ENCODE peak calls at places on chromosome 4, in eight cellular contexts. W, M, C, E, V, Z, A and X are unnamed samples.

GRCh38 chr4:39814403-39815185 is 116.7 kb downstream of the UBE2K start:
- DNase-seq in W (no peak), Z (peak; percentile 42), M (no peak), C (no peak), E (peak; percentile 46), A (peak; percentile 33), V (peak; percentile 23), X (no peak)

GRCh38 chr4:182213024-182213423 is 30.2 kb upstream of the TENM3 start:
- DNase-seq in V (no peak), W (no peak), C (no peak), Z (no peak), M (no peak), A (no peak), E (peak; percentile 70), X (no peak)

GRCh38 chr4:4856071-4857000 is 3.1 kb upstream of the MSX1 start:
- DNase-seq in W (no peak), Z (no peak), E (no peak), M (no peak), A (no peak), V (peak; percentile 36), C (peak; percentile 56), X (no peak)

GRCh38 chr4:52015366-52015765 is 4.8 kb downstream of the LRRC66 start:
- DNase-seq in W (no peak), Z (peak; percentile 43), E (peak; percentile 21), C (no peak), A (no peak), V (no peak), M (no peak), X (no peak)

GRCh38 chr4:64385177-64385549 is 24.1 kb downstream of the TECRL start:
- DNase-seq in Z (peak; percentile 1), A (no peak), C (no peak), W (no peak), V (no peak), M (no peak), E (no peak), X (peak; percentile 34)

GRCh38 chr4:8156617-8157016 is 2.0 kb downstream of the ABLIM2 start:
- DNase-seq in C (peak; percentile 78), V (no peak), A (no peak), M (no peak), E (no peak), W (no peak), Z (no peak), X (no peak)

GRCh38 chr4:48449151-48449550 is 34.0 kb upstream of the SLC10A4 start:
- DNase-seq in C (no peak), V (no peak), E (no peak), A (no peak), M (no peak), W (no peak), Z (no peak), X (no peak)

GRCh38 chr4:149264093-149264733 is 551.4 kb downstream of the IQCM start:
- DNase-seq in Z (peak; percentile 80), E (peak; percentile 74), A (peak; percentile 26), V (peak; percentile 10), W (no peak), C (no peak), M (no peak), X (no peak)

GRCh38 chr4:183355405-183355804 is 33.2 kb upstream of the CLDN24 start:
- DNase-seq in M (no peak), C (no peak), E (peak; percentile 81), W (no peak), V (no peak), Z (no peak), A (no peak), X (no peak)

GRCh38 chr4:186068581-186069402 is at the start of gene TLR3:
- DNase-seq in V (no peak), C (no peak), W (no peak), E (peak; percentile 54), Z (peak; percentile 28), M (no peak), A (peak; percentile 41), X (no peak)

GRCh38 chr4:145643295-145643694 is 24.1 kb downstream of the MMAA start:
- DNase-seq in A (no peak), E (no peak), M (no peak), Z (no peak), C (no peak), W (no peak), V (no peak), X (no peak)

GRCh38 chr4:37825943-37826281 is 574 bp upstream of the PGM2 start:
- DNase-seq in M (no peak), E (no peak), Z (no peak), W (no peak), C (no peak), A (no peak), V (no peak), X (no peak)

GRCh38 chr4:146275370-146275769 is 61.0 kb downstream of the REELD1 start:
- DNase-seq in W (no peak), V (no peak), C (no peak), M (no peak), E (no peak), A (no peak), Z (no peak), X (no peak)

GRCh38 chr4:46946914-46947313 is 37.9 kb upstream of the COX7B2 start:
- DNase-seq in W (no peak), M (no peak), E (peak; percentile 24), Z (no peak), A (no peak), V (no peak), C (no peak), X (no peak)

GRCh38 chr4:7426525-7427171 is 8.1 kb downstream of the PSAPL1 start:
- DNase-seq in V (no peak), C (peak; percentile 66), M (no peak), Z (no peak), A (no peak), E (no peak), W (peak; percentile 59), X (peak; percentile 48)

GRCh38 chr4:42133006-42133405 is 19.4 kb downstream of the BEND4 start:
- DNase-seq in V (no peak), M (no peak), E (no peak), C (no peak), Z (no peak), A (no peak), W (no peak), X (no peak)

GRCh38 chr4:174524242-174524641 is 2.0 kb upstream of the HPGD start:
- DNase-seq in E (no peak), Z (no peak), W (no peak), V (no peak), C (no peak), M (no peak), A (no peak), X (no peak)

GRCh38 chr4:6939761-6940743 is 30.4 kb downstream of the TBC1D14 start:
- DNase-seq in W (no peak), E (no peak), A (no peak), Z (no peak), V (peak; percentile 64), C (no peak), M (no peak), X (no peak)

GRCh38 chr4:82433791-82434190 is 3.4 kb downstream of the ENOPH1 start:
- DNase-seq in A (no peak), Z (no peak), E (no peak), W (no peak), V (no peak), C (no peak), M (no peak), X (no peak)

GRCh38 chr4:8848507-8849265 is 23.0 kb downstream of the HMX1 start:
- DNase-seq in V (no peak), M (no peak), E (no peak), Z (no peak), A (no peak), W (no peak), C (peak; percentile 41), X (peak; percentile 63)

GRCh38 chr4:119627267-119628190 is 1.1 kb downstream of the PDE5A start:
- DNase-seq in V (peak; percentile 89), W (peak; percentile 87), A (peak; percentile 44), M (peak; percentile 47), Z (peak; percentile 61), E (peak; percentile 92), C (peak; percentile 91), X (peak; percentile 82)

GRCh38 chr4:122604146-122604545 is 16.7 kb downstream of the IL21 start:
- DNase-seq in V (no peak), A (no peak), M (no peak), Z (no peak), C (no peak), W (no peak), E (no peak), X (no peak)

GRCh38 chr4:89708903-89709361 is 128.0 kb downstream of the SNCA start:
- DNase-seq in A (peak; percentile 23), C (no peak), E (peak; percentile 42), V (no peak), W (no peak), M (no peak), Z (no peak), X (no peak)

GRCh38 chr4:134533068-134533467 is 331.5 kb upstream of the PABPC4L start:
- DNase-seq in C (no peak), E (no peak), A (no peak), Z (no peak), M (no peak), V (no peak), W (no peak), X (no peak)

GRCh38 chr4:105709081-105709450 is 482 bp downstream of the GSTCD start:
- DNase-seq in E (peak; percentile 17), Z (peak; percentile 24), A (peak; percentile 33), V (peak; percentile 36), W (peak; percentile 66), C (no peak), M (no peak), X (no peak)

GRCh38 chr4:6065166-6065565 is 46.9 kb upstream of the C4orf50 start:
- DNase-seq in A (no peak), V (no peak), C (no peak), Z (no peak), W (no peak), E (no peak), M (no peak), X (no peak)

GRCh38 chr4:48653217-48654014 is 126.7 kb downstream of the FRYL start:
- DNase-seq in Z (no peak), M (no peak), A (peak; percentile 81), V (no peak), C (no peak), E (peak; percentile 80), W (peak; percentile 78), X (no peak)

GRCh38 chr4:88178633-88179231 is 20.3 kb upstream of the ABCG2 start:
- DNase-seq in V (no peak), W (no peak), A (no peak), Z (peak; percentile 11), E (no peak), C (no peak), M (no peak), X (no peak)

GRCh38 chr4:184385705-184386141 is 88.6 kb downstream of the IRF2 start:
- DNase-seq in Z (no peak), V (no peak), E (no peak), C (no peak), M (peak; percentile 57), W (no peak), A (peak; percentile 27), X (no peak)

GRCh38 chr4:44016582-44017421 is 431.8 kb downstream of the KCTD8 start:
- DNase-seq in A (no peak), Z (peak; percentile 86), C (no peak), V (no peak), E (peak; percentile 9), M (no peak), W (no peak), X (no peak)

GRCh38 chr4:87882321-87882720 is 49.6 kb downstream of the MEPE start:
- DNase-seq in Z (no peak), A (no peak), E (peak; percentile 9), C (no peak), W (no peak), M (no peak), V (no peak), X (no peak)

GRCh38 chr4:10267066-10267465 is 150.5 kb upstream of the WDR1 start:
- DNase-seq in M (no peak), W (no peak), Z (no peak), A (no peak), C (no peak), E (no peak), V (no peak), X (no peak)

GRCh38 chr4:106746451-106746850 is 289.7 kb downstream of the DKK2 start:
- DNase-seq in V (no peak), C (no peak), W (no peak), E (no peak), M (no peak), A (no peak), Z (no peak), X (no peak)

GRCh38 chr4:3442959-3443749 is 1.4 kb downstream of the HGFAC start:
- DNase-seq in V (peak; percentile 96), M (peak; percentile 47), Z (peak; percentile 63), E (peak; percentile 14), W (no peak), C (peak; percentile 88), A (peak; percentile 66), X (no peak)